ENCODE peak calls at places on chromosomes 12 and 14, in eight cellular contexts. W, C, E, Y, O, P, S and V are unnamed samples.

GRCh38 chr12:60398547-60398946 is 802.7 kb downstream of the SLC16A7 start:
- DNase-seq in C (no peak), W (no peak), S (no peak), O (no peak), Y (no peak), E (no peak), P (no peak), V (no peak)

GRCh38 chr12:124277394-124278222 is 17.3 kb upstream of the RFLNA start:
- DNase-seq in S (no peak), O (no peak), C (peak; percentile 6), W (peak; percentile 78), Y (no peak), P (no peak), E (no peak), V (peak; percentile 10)

GRCh38 chr12:104546575-104546974 is 89.8 kb downstream of the CHST11 start:
- DNase-seq in C (no peak), W (no peak), S (no peak), P (no peak), Y (no peak), E (no peak), O (no peak), V (no peak)

GRCh38 chr12:91094036-91094660 is 17.1 kb downstream of the LUM start:
- DNase-seq in S (peak; percentile 46), Y (peak; percentile 39), W (peak; percentile 25), E (no peak), P (no peak), C (no peak), O (no peak), V (no peak)

GRCh38 chr14:77290705-77291104 is 19.7 kb upstream of the NGB start:
- DNase-seq in Y (no peak), P (no peak), W (no peak), E (no peak), S (no peak), O (no peak), C (peak; percentile 67), V (no peak)

GRCh38 chr12:24921251-24922038 is 27.5 kb downstream of the BCAT1 start:
- DNase-seq in P (no peak), C (no peak), S (peak; percentile 78), Y (no peak), W (no peak), O (no peak), E (no peak), V (no peak)

GRCh38 chr12:131862994-131863710 is 31.3 kb upstream of the ULK1 start:
- DNase-seq in W (no peak), S (peak; percentile 72), P (peak; percentile 68), E (no peak), O (no peak), C (no peak), Y (peak; percentile 25), V (no peak)

GRCh38 chr12:67419810-67420209 is 150.7 kb downstream of the CAND1 start:
- DNase-seq in W (no peak), Y (no peak), P (no peak), S (no peak), C (peak; percentile 90), E (no peak), O (no peak), V (no peak)

GRCh38 chr12:54526800-54527630 is 22.4 kb upstream of the PDE1B start:
- DNase-seq in O (no peak), S (peak; percentile 50), C (peak; percentile 80), Y (peak; percentile 15), P (no peak), E (peak; percentile 72), W (peak; percentile 12), V (no peak)

GRCh38 chr12:28040251-28040650 is 67.7 kb upstream of the PTHLH start:
- DNase-seq in S (no peak), O (no peak), W (no peak), E (no peak), P (no peak), C (no peak), Y (no peak), V (no peak)

GRCh38 chr12:19130224-19131019 is 889 bp downstream of the PLEKHA5 start:
- DNase-seq in C (peak; percentile 76), Y (no peak), P (peak; percentile 80), E (peak; percentile 31), S (peak; percentile 66), O (peak; percentile 6), W (no peak), V (no peak)

GRCh38 chr12:52949413-52950331 is 754 bp downstream of the KRT18 start:
- DNase-seq in O (no peak), W (no peak), Y (peak; percentile 84), S (peak; percentile 85), C (peak; percentile 96), E (no peak), P (no peak), V (no peak)

GRCh38 chr12:24719293-24719721 is 229.6 kb downstream of the BCAT1 start:
- DNase-seq in O (no peak), S (peak; percentile 42), E (no peak), W (no peak), P (no peak), Y (peak; percentile 59), C (no peak), V (no peak)

GRCh38 chr12:116434155-116435065 is 124.8 kb upstream of the MAP1LC3B2 start:
- DNase-seq in W (no peak), P (no peak), O (no peak), Y (peak; percentile 95), E (peak; percentile 51), S (peak; percentile 97), C (peak; percentile 95), V (no peak)

DNA sequence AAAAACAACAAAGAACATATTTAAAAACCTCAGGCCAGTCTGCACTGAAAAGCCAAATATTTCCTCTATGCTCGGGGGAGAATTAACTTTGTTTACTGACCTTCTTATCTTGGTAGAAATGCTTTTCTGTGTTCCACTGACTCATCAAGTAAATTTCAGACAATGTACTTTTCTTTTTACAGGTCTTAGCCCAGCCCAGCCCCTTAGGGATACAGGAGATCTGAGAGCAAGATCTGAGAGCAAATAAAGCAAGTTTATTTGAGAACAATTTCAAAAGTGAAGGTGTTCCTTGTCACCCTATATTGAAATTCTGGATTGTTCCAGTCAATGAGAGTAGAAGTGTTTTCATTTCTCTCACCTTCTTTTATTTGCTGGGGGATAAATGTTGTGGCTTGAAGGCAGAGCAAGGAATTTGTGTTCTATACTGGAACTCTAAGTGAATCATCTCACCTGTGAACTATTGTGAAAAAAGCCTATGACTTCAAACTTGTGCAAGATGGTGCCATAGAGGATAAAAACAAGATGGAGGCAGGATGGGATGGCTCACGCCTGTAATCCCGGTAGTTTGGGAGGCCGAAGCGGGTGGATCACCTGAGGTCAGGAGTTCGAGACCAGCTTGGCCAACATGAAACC is 7.9 kb upstream of the GPRC5A start:
- DNase-seq in W (no peak), C (no peak), Y (peak; percentile 46), S (peak; percentile 35), O (no peak), P (no peak), E (no peak), V (no peak)
- H3K27ac ChIP-seq in W (no peak overlapping the region), C (no peak overlapping the region), Y (no peak overlapping the region), S (peak overlapping the region; percentile 43), O (no peak overlapping the region), P (no peak overlapping the region), E (peak overlapping the region; percentile 61), V (no peak overlapping the region)

GRCh38 chr12:111408686-111409402 is 3.1 kb downstream of the SH2B3 start:
- DNase-seq in O (no peak), W (no peak), P (no peak), S (peak; percentile 28), Y (no peak), E (no peak), C (no peak), V (no peak)
- H3K4me3 ChIP-seq in O (peak overlapping the region; percentile 81), W (no peak overlapping the region), P (no peak overlapping the region), S (peak overlapping the region; percentile 93), Y (peak overlapping the region; percentile 5), E (no peak overlapping the region), C (no peak overlapping the region), V (peak overlapping the region; percentile 47)

GRCh38 chr12:50533971-50534370 is 29.2 kb downstream of the DIP2B start:
- DNase-seq in S (peak; percentile 51), P (no peak), W (no peak), E (no peak), Y (no peak), C (no peak), O (no peak), V (no peak)

GRCh38 chr12:50533203-50533584 is 28.4 kb downstream of the DIP2B start:
- DNase-seq in W (no peak), Y (no peak), O (no peak), C (peak; percentile 48), S (no peak), P (no peak), E (no peak), V (no peak)

GRCh38 chr12:50538178-50538577 is 33.4 kb downstream of the DIP2B start:
- DNase-seq in W (no peak), C (no peak), P (no peak), Y (no peak), O (no peak), E (no peak), S (no peak), V (no peak)

GRCh38 chr12:50537538-50537919 is 32.7 kb downstream of the DIP2B start:
- DNase-seq in Y (no peak), S (peak; percentile 91), O (no peak), C (no peak), W (no peak), E (no peak), P (no peak), V (no peak)

DNA sequence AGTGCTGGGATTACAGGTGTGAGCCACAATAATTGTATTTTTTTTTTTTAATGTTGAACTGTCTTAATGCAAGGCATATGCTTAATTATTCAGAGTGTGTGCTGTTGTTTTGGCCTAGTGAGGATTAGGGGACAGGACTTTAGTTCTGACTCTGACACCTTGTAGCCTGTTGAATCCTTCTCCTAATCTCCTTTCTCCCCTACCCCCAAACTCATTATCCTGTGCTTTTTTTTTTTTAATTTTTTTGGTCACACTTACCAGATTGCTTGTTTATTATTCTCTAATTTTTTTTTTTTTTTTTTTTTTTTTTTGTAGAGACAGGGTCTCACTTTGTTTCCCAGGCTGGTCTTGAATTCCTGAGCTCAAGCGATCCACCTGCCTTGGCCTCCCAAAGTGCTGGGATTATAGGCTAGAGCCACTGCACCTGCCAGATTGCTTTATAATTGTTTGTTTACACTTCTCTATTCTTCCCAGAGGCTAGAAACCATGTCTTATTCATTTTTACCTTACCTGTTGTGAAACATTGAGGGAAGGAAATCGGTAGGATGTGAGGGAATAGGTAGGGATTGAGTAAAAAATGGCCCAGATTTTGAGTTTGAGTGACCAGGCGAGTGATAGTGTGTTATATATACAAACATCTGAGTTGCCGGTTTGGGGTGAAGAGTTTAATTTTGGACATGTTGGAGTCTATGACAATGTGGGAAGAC is 32.2 kb downstream of the DIP2B start:
- DNase-seq in W (no peak), P (no peak), E (no peak), S (no peak), O (no peak), Y (no peak), C (no peak), V (no peak)
- H3K27ac ChIP-seq in W (no peak overlapping the region), P (peak overlapping the region; percentile 34), E (no peak overlapping the region), S (peak overlapping the region; percentile 59), O (no peak overlapping the region), Y (no peak overlapping the region), C (no peak overlapping the region), V (no peak overlapping the region)

GRCh38 chr12:64931981-64932380 is 107.5 kb downstream of the TBC1D30 start:
- DNase-seq in E (peak; percentile 73), S (no peak), C (peak; percentile 44), W (no peak), O (no peak), P (no peak), Y (no peak), V (no peak)

GRCh38 chr12:64931321-64931720 is 106.9 kb downstream of the TBC1D30 start:
- DNase-seq in O (no peak), E (no peak), Y (no peak), S (no peak), P (no peak), W (no peak), C (no peak), V (no peak)
- H3K4me3 ChIP-seq in O (no peak overlapping the region), E (no peak overlapping the region), Y (no peak overlapping the region), S (no peak overlapping the region), P (no peak overlapping the region), W (no peak overlapping the region), C (no peak overlapping the region), V (no peak overlapping the region)